ENCODE peak calls at places on chromosomes 5 and 9, in five cellular contexts. N is mammary epithelial cell, K is cardiac muscle cell, C is adrenal gland, E is Peyer's patch. T is an unnamed sample.
A peak's percentile ranks its signal among the peaks of the same experiment; 100 is the strongest.

GRCh38 chr9:70701163-70701562 is 286.7 kb upstream of the KLF9 start:
- DNase-seq in C (peak; percentile 26), K (peak; percentile 6), E (no peak), N (no peak), T (no peak)

GRCh38 chr9:133954862-133955529 is 37.1 kb downstream of the VAV2 start:
- DNase-seq in N (no peak), K (no peak), C (peak; percentile 16), E (no peak), T (no peak)

GRCh38 chr5:139740138-139740992 is 55.2 kb upstream of the PSD2 start:
- DNase-seq in N (no peak), C (no peak), E (no peak), K (no peak), T (no peak)

GRCh38 chr5:109689740-109690455 is at the start of gene MAN2A1:
- DNase-seq in N (peak; percentile 78), E (peak; percentile 90), K (peak; percentile 73), C (peak; percentile 83), T (peak; percentile 85)

GRCh38 chr9:4666042-4666699 is at the start of gene SPATA6L:
- DNase-seq in N (peak; percentile 48), K (peak; percentile 61), E (peak; percentile 81), C (peak; percentile 68), T (no peak)

GRCh38 chr5:143527808-143528207 is 124.3 kb upstream of the NR3C1 start:
- DNase-seq in N (peak; percentile 46), C (no peak), E (no peak), K (no peak), T (no peak)

GRCh38 chr9:98101868-98102273 is 17.2 kb downstream of the TRIM14 start:
- DNase-seq in K (no peak), E (peak; percentile 44), C (no peak), N (no peak), T (no peak)

GRCh38 chr9:127931092-127931881 is 710 bp upstream of the PIP5KL1 start:
- DNase-seq in K (no peak), E (no peak), N (no peak), C (no peak), T (no peak)

GRCh38 chr5:80090884-80091166 is 55.7 kb downstream of the THBS4 start:
- DNase-seq in E (no peak), K (no peak), N (no peak), C (no peak), T (no peak)

GRCh38 chr5:176870110-176870591 is 29.0 kb downstream of the HK3 start:
- DNase-seq in C (peak; percentile 74), E (no peak), N (no peak), K (peak; percentile 73), T (no peak)

GRCh38 chr5:51380603-51381207 is 2.5 kb upstream of the ISL1 start:
- DNase-seq in K (peak; percentile 67), C (no peak), N (no peak), E (no peak), T (no peak)

GRCh38 chr5:78640622-78641021 is 8.0 kb downstream of the LHFPL2 start:
- DNase-seq in K (no peak), E (no peak), C (no peak), N (peak; percentile 76), T (no peak)

GRCh38 chr5:127015716-127016115 is 14.6 kb downstream of the MARCHF3 start:
- DNase-seq in N (no peak), K (no peak), C (no peak), E (no peak), T (no peak)

GRCh38 chr5:127025507-127025906 is 4.9 kb downstream of the MARCHF3 start:
- DNase-seq in N (no peak), C (no peak), E (no peak), K (no peak), T (no peak)

GRCh38 chr5:127014573-127014972 is 15.8 kb downstream of the MARCHF3 start:
- DNase-seq in N (no peak), C (no peak), K (no peak), E (no peak), T (no peak)

GRCh38 chr5:127022846-127023245 is 7.5 kb downstream of the MARCHF3 start:
- DNase-seq in N (no peak), C (no peak), E (no peak), K (no peak), T (no peak)

GRCh38 chr5:127019928-127020327 is 10.4 kb downstream of the MARCHF3 start:
- DNase-seq in E (no peak), C (no peak), K (no peak), N (peak; percentile 47), T (no peak)
- H3K4me3 ChIP-seq in E (no peak overlapping the region), C (no peak overlapping the region), K (no peak overlapping the region), N (no peak overlapping the region), T (no peak overlapping the region)

DNA sequence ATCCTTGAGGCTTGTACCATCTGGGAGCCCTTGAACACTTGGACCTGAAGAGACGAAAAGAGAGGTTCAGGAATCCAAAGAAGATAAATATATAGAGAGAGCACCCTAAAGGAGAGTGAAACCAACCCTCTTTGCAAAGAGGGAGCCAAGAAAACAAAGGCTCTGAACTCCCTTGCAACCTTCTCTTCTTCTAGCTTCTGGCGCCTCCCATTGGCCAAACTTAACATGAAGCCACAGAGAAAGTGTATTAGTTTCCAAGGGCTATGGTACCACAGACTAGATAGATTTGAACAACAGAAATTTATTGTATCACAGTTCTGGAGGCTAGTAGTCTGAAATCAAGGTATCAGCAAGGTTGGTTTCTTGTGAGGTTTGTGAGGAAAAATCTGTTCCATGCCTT is 175.1 kb downstream of the HCN1 start:
- DNase-seq in E (no peak), C (peak; percentile 42), K (peak; percentile 71), N (no peak), T (no peak)
- TF ChIP-seq CTCF in E (peak; percentile 58), C (peak; percentile 43), K (peak; percentile 9), N (no peak), T (peak; percentile 73)

GRCh38 chr9:114896344-114896743 is 34.0 kb downstream of the TNFSF8 start:
- DNase-seq in C (no peak), E (no peak), K (no peak), N (no peak), T (no peak)

GRCh38 chr9:114900937-114901802 is 29.2 kb downstream of the TNFSF8 start:
- DNase-seq in C (no peak), E (no peak), N (peak; percentile 64), K (no peak), T (no peak)

GRCh38 chr9:114899461-114899860 is 30.9 kb downstream of the TNFSF8 start:
- DNase-seq in K (no peak), E (no peak), C (no peak), N (no peak), T (no peak)

GRCh38 chr9:114895605-114896004 is 34.8 kb downstream of the TNFSF8 start:
- DNase-seq in K (no peak), E (no peak), C (no peak), N (no peak), T (no peak)

GRCh38 chr9:114898741-114899140 is 31.6 kb downstream of the TNFSF8 start:
- DNase-seq in K (no peak), E (no peak), C (peak; percentile 36), N (no peak), T (no peak)
- H3K4me1 ChIP-seq in K (no peaks in the 10 kb centered on the region), E (no peaks in the 10 kb centered on the region), C (no peaks in the 10 kb centered on the region), N (peaks cover 41% of the 10 kb centered on the region), T (peaks cover 45% of the 10 kb centered on the region)

GRCh38 chr5:76209297-76209696 is 126.1 kb downstream of the SV2C start:
- DNase-seq in C (no peak), N (no peak), E (no peak), K (no peak), T (no peak)
- H3K4me3 ChIP-seq in C (no peak overlapping the region), N (no peak overlapping the region), E (no peak overlapping the region), K (no peak overlapping the region), T (no peak overlapping the region)

DNA sequence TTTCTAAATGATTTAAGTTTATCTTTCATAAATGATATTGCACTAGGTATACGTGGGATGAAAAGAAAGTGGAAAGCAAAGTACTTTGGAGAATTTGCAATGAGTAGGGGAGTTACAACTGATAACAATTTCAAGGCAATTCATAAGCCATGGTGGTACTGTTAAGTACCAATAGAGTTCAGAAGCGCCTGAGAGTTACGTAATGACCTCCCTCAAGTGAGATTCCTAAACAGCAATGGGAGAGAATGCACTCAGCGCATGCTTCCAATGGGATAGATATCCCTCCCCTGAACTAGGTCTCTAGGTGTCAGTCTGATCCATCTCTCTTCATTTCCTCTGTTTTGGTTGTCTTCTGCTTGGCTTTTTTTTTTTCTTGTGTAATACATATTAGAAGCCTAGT is 249.3 kb downstream of the NNT start:
- DNase-seq in C (no peak), N (no peak), K (peak; percentile 13), E (no peak), T (no peak)
- TF ChIP-seq CTCF in C (no peak), N (no peak), K (no peak), E (no peak), T (no peak)

GRCh38 chr9:120900821-120901220 is 23.8 kb upstream of the PHF19 start:
- DNase-seq in C (no peak), E (no peak), K (no peak), N (no peak), T (no peak)

GRCh38 chr9:120902824-120903608 is 23.6 kb downstream of the TRAF1 start:
- DNase-seq in K (no peak), N (no peak), E (no peak), C (no peak), T (no peak)

GRCh38 chr9:120902286-120902685 is 24.3 kb downstream of the TRAF1 start:
- DNase-seq in K (no peak), C (no peak), N (no peak), E (no peak), T (no peak)

GRCh38 chr9:120901704-120902103 is 24.7 kb upstream of the PHF19 start:
- DNase-seq in E (no peak), C (no peak), K (no peak), N (no peak), T (no peak)

GRCh38 chr9:120899490-120900037 is 22.6 kb upstream of the PHF19 start:
- DNase-seq in K (no peak), E (no peak), C (no peak), N (no peak), T (no peak)
- H3K4me1 ChIP-seq in K (peaks cover 10% of the 10 kb centered on the region), E (peaks cover 6% of the 10 kb centered on the region), C (no peaks in the 10 kb centered on the region), N (no peaks in the 10 kb centered on the region), T (no peaks in the 10 kb centered on the region)

DNA sequence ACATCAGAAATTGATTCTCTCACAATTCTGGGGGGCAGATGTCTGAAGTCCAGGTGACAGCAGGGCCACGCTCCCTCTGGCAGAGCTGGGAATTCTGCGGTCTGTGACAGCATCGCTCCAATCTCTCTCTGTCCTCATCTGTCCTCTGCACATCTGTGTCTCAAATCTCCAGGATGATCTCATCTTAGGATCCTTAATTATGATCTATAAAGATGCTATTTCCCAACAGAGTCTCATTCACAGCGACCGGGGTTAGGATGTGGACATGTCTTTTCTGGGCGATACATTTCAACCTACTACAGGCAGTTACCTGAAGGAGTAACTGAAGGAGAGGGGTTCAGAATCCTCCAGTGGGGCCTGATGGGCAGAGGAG is 31.4 kb downstream of the ANKRD33B start:
- DNase-seq in K (no peak), E (no peak), C (no peak), N (peak; percentile 17), T (no peak)
- H3K4me3 ChIP-seq in K (no peak overlapping the region), E (no peak overlapping the region), C (no peak overlapping the region), N (no peak overlapping the region), T (no peak overlapping the region)

GRCh38 chr5:9387879-9388278 is 158.0 kb downstream of the SEMA5A start:
- DNase-seq in N (no peak), E (no peak), K (no peak), C (no peak), T (no peak)
- TF ChIP-seq CTCF in N (no peak), E (no peak), K (no peak), C (no peak), T (peak; percentile 46)